ENCODE peak calls at places on chromosomes 1 and 21, in eight cellular contexts. V, P, O, I, T, D, B and R are unnamed samples.

GRCh38 chr1:18198240-18198639 is 90.6 kb downstream of the IGSF21 start:
- DNase-seq in T (no peak), B (no peak), P (no peak), V (no peak), O (no peak), I (no peak), D (no peak), R (no peak)

GRCh38 chr1:41485605-41486004 is 1.1 kb upstream of the EDN2 start:
- DNase-seq in B (no peak), T (no peak), I (peak), V (no peak), D (no peak), P (no peak), O (peak), R (no peak)

GRCh38 chr1:172663726-172664125 is 4.8 kb downstream of the FASLG start:
- DNase-seq in P (no peak), T (no peak), B (no peak), O (no peak), D (no peak), I (no peak), V (no peak), R (no peak)

GRCh38 chr1:116666747-116667576 is 571 bp downstream of the IGSF3 start:
- DNase-seq in T (no peak), I (no peak), V (peak), O (no peak), D (peak), P (no peak), B (peak), R (no peak)

GRCh38 chr1:246067432-246068021 is 439.6 kb downstream of the SMYD3 start:
- DNase-seq in D (no peak), B (peak), I (no peak), P (no peak), T (no peak), O (peak), V (no peak), R (no peak)

GRCh38 chr21:19197950-19198349 is 794.4 kb upstream of the TMPRSS15 start:
- DNase-seq in T (no peak), D (no peak), B (no peak), O (no peak), V (no peak), P (no peak), I (no peak), R (no peak)

GRCh38 chr1:179003474-179004066 is 22.1 kb upstream of the FAM20B start:
- DNase-seq in V (no peak), D (no peak), B (no peak), I (no peak), T (no peak), O (no peak), P (no peak), R (no peak)

GRCh38 chr1:167511374-167511986 is 6.8 kb downstream of the CD247 start:
- DNase-seq in V (no peak), B (no peak), O (no peak), P (no peak), I (no peak), T (no peak), D (no peak), R (no peak)

GRCh38 chr1:235831148-235831547 is 35.6 kb downstream of the LYST start:
- DNase-seq in I (no peak), V (no peak), P (no peak), O (peak), B (peak), T (no peak), D (no peak), R (no peak)

GRCh38 chr21:44858291-44858690 is 15.2 kb downstream of the PTTG1IP start:
- DNase-seq in P (no peak), B (no peak), D (no peak), T (peak), I (no peak), O (no peak), V (no peak), R (no peak)

GRCh38 chr1:8667869-8668595 is 149.4 kb downstream of the RERE start:
- DNase-seq in V (no peak), D (no peak), I (peak), T (no peak), P (no peak), B (no peak), O (peak), R (no peak)

GRCh38 chr1:27408151-27408550 is 15.7 kb downstream of the GPR3 start:
- DNase-seq in O (no peak), D (no peak), T (peak), B (no peak), I (no peak), P (no peak), V (no peak), R (no peak)

GRCh38 chr1:41576620-41577019 is 92.1 kb upstream of the EDN2 start:
- DNase-seq in V (no peak), P (no peak), O (peak), D (no peak), I (no peak), T (no peak), B (no peak), R (no peak)

GRCh38 chr1:200896571-200897187 is 2.0 kb downstream of the INAVA start:
- DNase-seq in T (no peak), P (no peak), V (no peak), B (no peak), D (no peak), O (peak), I (no peak), R (no peak)

GRCh38 chr1:89877756-89878155 is 56.9 kb downstream of the LRRC8D start:
- DNase-seq in B (no peak), D (no peak), P (no peak), O (no peak), V (no peak), T (no peak), I (no peak), R (no peak)

GRCh38 chr1:12244078-12244477 is 14.2 kb downstream of the VPS13D start:
- DNase-seq in V (no peak), B (peak), T (no peak), I (peak), O (peak), P (no peak), D (no peak), R (no peak)

GRCh38 chr1:99970713-99971255 is 988 bp downstream of the SLC35A3 start:
- DNase-seq in P (no peak), D (no peak), B (no peak), T (no peak), V (no peak), I (no peak), O (no peak), R (no peak)

GRCh38 chr1:164155337-164155850 is 403.6 kb upstream of the PBX1 start:
- DNase-seq in O (no peak), I (peak), V (no peak), D (no peak), B (no peak), P (no peak), T (no peak), R (no peak)

GRCh38 chr1:26360051-26360806 is 6.3 kb upstream of the CRYBG2 start:
- DNase-seq in B (peak), P (peak), D (peak), V (peak), O (no peak), I (no peak), T (no peak), R (no peak)

GRCh38 chr1:121408354-121408753 is 223.6 kb downstream of the SRGAP2C start:
- DNase-seq in V (no peak), B (no peak), D (no peak), I (no peak), O (no peak), T (no peak), P (no peak), R (no peak)

GRCh38 chr1:24151175-24151533 is 8.2 kb upstream of the IL22RA1 start:
- DNase-seq in I (no peak), P (no peak), B (no peak), T (no peak), V (no peak), O (no peak), D (no peak), R (no peak)

GRCh38 chr1:231986631-231987291 is 360.2 kb downstream of the DISC1 start:
- DNase-seq in B (no peak), P (no peak), V (no peak), T (no peak), D (no peak), I (no peak), O (peak), R (no peak)